ENCODE peak calls at places on chromosomes 5 and 9, in ten cellular contexts. M is EL; B is mucosa of gallbladder; A is stimulated activated CD8-positive, alpha-beta memory T cell treated with anti-CD3 and anti-CD28 coated beads, Interleukin-4, amount 100 ng/mL, for 48 hours; I is activated T-cell treated with anti-CD3 and anti-CD28 coated beads for 4 hours; Z is glomerular endothelial cell; O is sigmoid colon; L is small intestine; C is cardiac muscle cell; T is T-cell. F is an unnamed sample.

GRCh38 chr5:17415282-17415681 is 82.7 kb upstream of the TAF11L2 start:
- DNase-seq in T (no peak), B (no peak), M (no peak), C (peak), O (no peak), L (no peak), Z (no peak), I (no peak), A (no peak), F (no peak)

GRCh38 chr9:14271078-14271673 is 42.8 kb downstream of the NFIB start:
- DNase-seq in B (peak), L (no peak), M (peak), A (no peak), O (peak), T (no peak), C (peak), Z (peak), I (no peak), F (peak)

GRCh38 chr5:1786621-1787471 is 12.8 kb downstream of the MRPL36 start:
- DNase-seq in Z (no peak), T (no peak), B (no peak), C (no peak), O (peak), M (no peak), A (no peak), L (no peak), I (no peak), F (no peak)

GRCh38 chr5:14665949-14666741 is 1.6 kb downstream of the OTULIN start:
- DNase-seq in O (no peak), L (peak), Z (no peak), A (peak), C (no peak), M (peak), I (no peak), T (peak), B (no peak), F (peak)

GRCh38 chr9:90825586-90825985 is 24.0 kb downstream of the SYK start:
- DNase-seq in I (no peak), M (no peak), L (no peak), A (no peak), Z (no peak), C (no peak), T (no peak), B (no peak), O (no peak), F (no peak)

GRCh38 chr9:137556069-137556838 is 4.6 kb downstream of the MRPL41 start:
- DNase-seq in Z (no peak), T (no peak), I (no peak), B (no peak), M (no peak), C (peak), O (no peak), A (no peak), L (peak), F (no peak)

GRCh38 chr5:159099049-159099760 is 511 bp downstream of the EBF1 start:
- DNase-seq in T (peak), B (no peak), O (no peak), I (peak), A (peak), L (peak), Z (no peak), M (peak), C (peak), F (peak)

GRCh38 chr5:54832846-54833245 is 152.5 kb downstream of the ESM1 start:
- DNase-seq in B (no peak), A (no peak), Z (no peak), T (no peak), I (no peak), M (no peak), C (no peak), O (no peak), L (no peak), F (no peak)

GRCh38 chr9:78130004-78130403 is 98.4 kb upstream of the GNAQ start:
- DNase-seq in T (no peak), A (no peak), I (no peak), B (no peak), C (peak), O (no peak), M (peak), L (no peak), Z (no peak), F (peak)

GRCh38 chr5:5572010-5572982 is 149.8 kb downstream of the ICE1 start:
- DNase-seq in L (no peak), M (no peak), I (no peak), C (no peak), Z (no peak), O (peak), T (no peak), A (no peak), B (peak), F (no peak)

GRCh38 chr5:136133416-136134383 is 1.1 kb downstream of the SMAD5 start:
- DNase-seq in M (peak), C (peak), O (peak), Z (peak), L (peak), T (peak), I (no peak), B (peak), A (peak), F (peak)

GRCh38 chr5:133460172-133460758 is 152.1 kb downstream of the FSTL4 start:
- DNase-seq in C (peak), I (no peak), Z (no peak), A (peak), B (no peak), O (no peak), T (peak), L (peak), M (no peak), F (peak)

GRCh38 chr5:170769236-170769635 is 14.3 kb upstream of the GABRP start:
- DNase-seq in A (no peak), Z (no peak), O (no peak), B (no peak), M (no peak), I (no peak), L (no peak), T (no peak), C (no peak), F (no peak)

GRCh38 chr5:72301557-72301956 is 18.5 kb downstream of the MRPS27 start:
- DNase-seq in C (no peak), I (no peak), L (no peak), B (no peak), M (no peak), O (no peak), T (no peak), A (no peak), Z (no peak), F (no peak)

GRCh38 chr9:131755541-131756198 is 15.8 kb upstream of the RAPGEF1 start:
- DNase-seq in I (peak), A (peak), T (peak), M (peak), B (peak), O (peak), L (peak), C (peak), Z (no peak), F (peak)

F was measured in HT1080.